ENCODE peak calls at places on chromosomes 1 and 21, in six cellular contexts. R is BE2C; Q is K562; K is fibroblast of lung; B is colonic mucosa; J is CD8-positive, alpha-beta T cell. U is an unnamed sample.

GRCh38 chr1:215875712-215876111 is 308.6 kb downstream of the KCTD3 start:
- DNase-seq in R (no peak), Q (no peak), K (no peak), B (no peak), J (no peak), U (no peak)

GRCh38 chr1:201826830-201827229 is 2.1 kb upstream of the IPO9 start:
- DNase-seq in R (no peak), Q (peak; percentile 63), K (peak; percentile 25), B (no peak), J (no peak), U (peak; percentile 48)

GRCh38 chr1:156675271-156675708 is 1.9 kb downstream of the NES start:
- DNase-seq in R (no peak), Q (no peak), K (no peak), B (no peak), J (no peak), U (peak; percentile 51)

GRCh38 chr1:232183266-232183800 is 446.6 kb downstream of the SIPA1L2 start:
- DNase-seq in R (no peak), Q (no peak), K (no peak), B (no peak), J (no peak), U (no peak)

GRCh38 chr21:15826147-15826780 is 96.5 kb downstream of the USP25 start:
- DNase-seq in R (no peak), Q (peak; percentile 44), K (peak; percentile 61), B (peak; percentile 57), J (no peak), U (peak; percentile 60)

GRCh38 chr1:199667079-199667478 is 360.4 kb upstream of the NR5A2 start:
- DNase-seq in R (no peak), Q (no peak), K (no peak), B (no peak), J (no peak), U (no peak)

GRCh38 chr1:202154766-202155477 is 5.5 kb downstream of the PTPN7 start:
- DNase-seq in R (peak; percentile 51), Q (peak; percentile 73), K (peak; percentile 76), B (peak; percentile 55), J (no peak), U (peak; percentile 81)

GRCh38 chr1:174114788-174115448 is 44.4 kb upstream of the RABGAP1L start:
- DNase-seq in R (peak; percentile 26), Q (peak; percentile 55), K (peak; percentile 43), B (peak; percentile 50), J (no peak), U (peak; percentile 68)

GRCh38 chr1:238648756-238649155 is 737.6 kb upstream of the CHRM3 start:
- DNase-seq in R (no peak), Q (no peak), K (no peak), B (no peak), J (no peak), U (no peak)

GRCh38 chr1:109040627-109041613 is 982 bp downstream of the WDR47 start:
- DNase-seq in R (peak; percentile 49), Q (peak; percentile 36), K (peak; percentile 41), B (peak; percentile 32), J (peak; percentile 8), U (peak; percentile 15)

GRCh38 chr1:238653693-238654321 is 732.6 kb upstream of the CHRM3 start:
- DNase-seq in R (no peak), Q (no peak), K (peak; percentile 50), B (no peak), J (no peak), U (peak; percentile 56)

GRCh38 chr21:39763282-39763970 is 18.4 kb downstream of the IGSF5 start:
- DNase-seq in R (no peak), Q (no peak), K (no peak), B (no peak), J (no peak), U (no peak)

GRCh38 chr1:43214465-43215444 is 42.6 kb downstream of the CFAP57 start:
- DNase-seq in R (no peak), Q (no peak), K (peak; percentile 65), B (no peak), J (no peak), U (no peak)

GRCh38 chr1:205563927-205564441 is 59.5 kb downstream of the CDK18 start:
- DNase-seq in R (no peak), Q (no peak), K (no peak), B (peak; percentile 73), J (no peak), U (no peak)

GRCh38 chr1:33149453-33150190 is 32.2 kb downstream of the TRIM62 start:
- DNase-seq in R (no peak), Q (no peak), K (no peak), B (peak; percentile 40), J (no peak), U (no peak)

GRCh38 chr1:200426196-200426595 is 16.4 kb upstream of the ZNF281 start:
- DNase-seq in R (no peak), Q (peak; percentile 44), K (no peak), B (no peak), J (no peak), U (no peak)

GRCh38 chr21:15241997-15242767 is 177.4 kb upstream of the NRIP1 start:
- DNase-seq in R (no peak), Q (no peak), K (no peak), B (no peak), J (no peak), U (no peak)

GRCh38 chr1:61004269-61005003 is 77.9 kb upstream of the NFIA start:
- DNase-seq in R (no peak), Q (no peak), K (no peak), B (no peak), J (no peak), U (no peak)

GRCh38 chr21:26449161-26449560 is 123.9 kb downstream of the CYYR1 start:
- DNase-seq in R (no peak), Q (no peak), K (peak; percentile 80), B (no peak), J (no peak), U (peak; percentile 36)

GRCh38 chr1:84386716-84387479 is 11.4 kb upstream of the DNASE2B start:
- DNase-seq in R (no peak), Q (no peak), K (no peak), B (no peak), J (no peak), U (no peak)

GRCh38 chr1:210132582-210132981 is 100.0 kb upstream of the SERTAD4 start:
- DNase-seq in R (no peak), Q (peak; percentile 28), K (peak; percentile 55), B (no peak), J (no peak), U (peak; percentile 77)

GRCh38 chr1:117059334-117059677 is 820 bp upstream of the TTF2 start:
- DNase-seq in R (peak; percentile 33), Q (peak; percentile 65), K (no peak), B (peak; percentile 84), J (peak; percentile 43), U (no peak)

GRCh38 chr1:211676106-211676583 is 724 bp upstream of the NEK2 start:
- DNase-seq in R (no peak), Q (no peak), K (no peak), B (no peak), J (no peak), U (no peak)

GRCh38 chr21:44994581-44995171 is 54.8 kb downstream of the SLX9 start:
- DNase-seq in R (no peak), Q (no peak), K (peak; percentile 30), B (no peak), J (no peak), U (no peak)

GRCh38 chr21:44994016-44994365 is 54.2 kb downstream of the SLX9 start:
- DNase-seq in R (no peak), Q (no peak), K (no peak), B (no peak), J (no peak), U (no peak)

GRCh38 chr21:44991538-44992483 is 52.0 kb downstream of the SLX9 start:
- DNase-seq in R (no peak), Q (no peak), K (peak; percentile 92), B (no peak), J (no peak), U (no peak)

GRCh38 chr21:44992608-44993031 is 52.8 kb downstream of the SLX9 start:
- DNase-seq in R (no peak), Q (no peak), K (no peak), B (no peak), J (no peak), U (no peak)

GRCh38 chr21:44993321-44994015 is 53.6 kb downstream of the SLX9 start:
- DNase-seq in R (no peak), Q (no peak), K (no peak), B (no peak), J (no peak), U (no peak)
- H3K4me1 ChIP-seq in R (peaks cover 16% of the 10 kb centered on the region), Q (peaks cover 76% of the 10 kb centered on the region), K (peaks cover 16% of the 10 kb centered on the region), B (no peaks in the 10 kb centered on the region), J (no peaks in the 10 kb centered on the region), U (peaks cover 18% of the 10 kb centered on the region)

DNA sequence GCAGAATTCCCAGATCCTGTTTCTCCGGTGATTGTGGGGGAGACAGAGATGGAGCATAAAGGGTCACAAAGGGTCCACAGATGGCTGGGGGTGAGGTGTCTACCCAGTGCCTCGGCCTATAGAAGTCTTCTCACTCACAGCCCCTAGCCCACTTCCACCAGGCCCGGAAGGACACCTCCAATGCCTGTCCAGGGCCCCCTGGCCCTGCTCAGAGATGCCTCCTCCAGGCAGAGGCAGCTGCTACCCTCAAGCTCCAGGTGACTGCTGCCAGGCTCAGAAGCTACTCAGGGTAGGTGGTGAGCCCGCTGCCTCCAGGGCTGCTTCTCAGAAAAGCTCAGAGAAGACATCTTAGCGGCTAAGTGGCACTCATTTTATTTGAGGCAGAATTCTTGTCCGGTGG is 22.0 kb upstream of the ZC3H12A start:
- DNase-seq in R (no peak), Q (no peak), K (no peak), B (no peak), J (no peak), U (no peak)
- H3K4me3 ChIP-seq in R (no peak overlapping the region), Q (no peak overlapping the region), K (no peak overlapping the region), B (no peak overlapping the region), J (no peak overlapping the region), U (no peak overlapping the region)

GRCh38 chr1:1033009-1033587 is 13.2 kb downstream of the AGRN start:
- DNase-seq in R (peak; percentile 97), Q (peak; percentile 93), K (peak; percentile 61), B (peak; percentile 91), J (peak; percentile 72), U (peak; percentile 96)
- TF ChIP-seq CTCF in R (peak; percentile 77), Q (peak; percentile 89), K (peak; percentile 51), B (peak; percentile 68), J (peak; percentile 95), U (peak; percentile 68)

GRCh38 chr1:41355761-41356160 is 5.5 kb upstream of the FOXO6 start:
- DNase-seq in R (no peak), Q (no peak), K (no peak), B (peak; percentile 6), J (no peak), U (no peak)

GRCh38 chr1:41358152-41358937 is 2.9 kb upstream of the FOXO6 start:
- DNase-seq in R (peak; percentile 33), Q (no peak), K (no peak), B (no peak), J (no peak), U (no peak)

GRCh38 chr1:41357451-41358151 is 3.6 kb upstream of the FOXO6 start:
- DNase-seq in R (peak; percentile 67), Q (no peak), K (no peak), B (no peak), J (no peak), U (peak; percentile 42)

GRCh38 chr1:41355356-41355755 is 5.9 kb upstream of the FOXO6 start:
- DNase-seq in R (no peak), Q (no peak), K (no peak), B (peak; percentile 13), J (no peak), U (no peak)

DNA sequence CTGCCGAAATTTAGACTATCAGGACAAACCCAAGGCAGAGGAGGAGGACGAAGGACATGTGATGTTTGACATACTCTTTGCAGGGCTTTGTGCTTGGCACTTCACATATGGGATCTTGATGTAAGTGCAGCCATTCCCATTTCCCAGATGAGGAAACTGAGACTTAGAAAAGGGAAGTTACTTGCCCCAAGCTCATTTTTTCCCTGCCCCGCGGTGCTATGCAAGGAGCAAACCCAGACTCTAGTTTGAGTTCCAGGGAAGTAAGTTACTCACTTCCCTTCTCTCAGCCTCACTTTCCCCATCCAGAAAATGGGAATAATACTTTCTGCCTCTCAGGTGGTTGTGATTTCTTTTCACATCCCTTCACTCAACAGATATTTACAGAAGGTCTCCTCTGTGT is 4.5 kb upstream of the FOXO6 start:
- DNase-seq in R (no peak), Q (no peak), K (no peak), B (no peak), J (no peak), U (no peak)
- H3K4me1 ChIP-seq in R (peaks cover 8% of the 10 kb centered on the region), Q (peaks cover 39% of the 10 kb centered on the region), K (peaks cover 2% of the 10 kb centered on the region), B (peaks cover 14% of the 10 kb centered on the region), J (peaks cover 9% of the 10 kb centered on the region), U (peaks cover 28% of the 10 kb centered on the region)

U was measured in cardiac muscle cell.